ENCODE peak calls at places on chromosomes 1 and 21, in eight cellular contexts. J, A, C, I, U, O, M and N are unnamed samples.

GRCh38 chr1:159960721-159961381 is 6.8 kb upstream of the SLAMF9 start:
- DNase-seq in J (peak), A (peak), C (peak), I (no peak), U (no peak), O (no peak), M (no peak), N (no peak)

GRCh38 chr1:4970532-4970931 is 316.1 kb downstream of the AJAP1 start:
- DNase-seq in J (no peak), A (no peak), C (no peak), I (no peak), U (no peak), O (no peak), M (no peak), N (no peak)

GRCh38 chr21:34881894-34882371 is 167.2 kb downstream of the RUNX1 start:
- DNase-seq in J (peak), A (peak), C (peak), I (no peak), U (no peak), O (no peak), M (no peak), N (no peak)

GRCh38 chr1:206935491-206936067 is 10.7 kb downstream of the PIGR start:
- DNase-seq in J (peak), A (no peak), C (no peak), I (no peak), U (peak), O (peak), M (peak), N (peak)

GRCh38 chr1:36436820-36437219 is 13.4 kb downstream of the OSCP1 start:
- DNase-seq in J (peak), A (no peak), C (no peak), I (no peak), U (no peak), O (no peak), M (no peak), N (no peak)

GRCh38 chr1:88888755-88889154 is 2.6 kb downstream of the GTF2B start:
- DNase-seq in J (no peak), A (no peak), C (no peak), I (no peak), U (no peak), O (no peak), M (no peak), N (no peak)

GRCh38 chr1:209651148-209651547 is 1.1 kb downstream of the LAMB3 start:
- DNase-seq in J (peak), A (peak), C (peak), I (peak), U (no peak), O (peak), M (no peak), N (no peak)

GRCh38 chr1:209875510-209875909 is 47.7 kb downstream of the UTP25 start:
- DNase-seq in J (peak), A (peak), C (peak), I (no peak), U (no peak), O (peak), M (no peak), N (peak)

GRCh38 chr1:238674331-238674730 is 712.0 kb upstream of the CHRM3 start:
- DNase-seq in J (no peak), A (no peak), C (no peak), I (no peak), U (no peak), O (no peak), M (no peak), N (no peak)

GRCh38 chr1:156676820-156677615 is at the start of gene NES:
- DNase-seq in J (peak), A (peak), C (no peak), I (peak), U (no peak), O (peak), M (no peak), N (peak)

GRCh38 chr1:3968851-3969250 is 68.8 kb upstream of the C1orf174 start:
- DNase-seq in J (no peak), A (no peak), C (no peak), I (no peak), U (no peak), O (no peak), M (no peak), N (no peak)

GRCh38 chr1:153133267-153133666 is 17.4 kb downstream of the SPRR2G start:
- DNase-seq in J (no peak), A (no peak), C (no peak), I (no peak), U (no peak), O (no peak), M (no peak), N (no peak)

GRCh38 chr1:74584185-74584584 is 71.8 kb upstream of the LRRC53 start:
- DNase-seq in J (peak), A (peak), C (no peak), I (no peak), U (no peak), O (no peak), M (no peak), N (no peak)

GRCh38 chr1:62367005-62367547 is 47.8 kb upstream of the KANK4 start:
- DNase-seq in J (no peak), A (no peak), C (no peak), I (no peak), U (no peak), O (no peak), M (no peak), N (no peak)